ENCODE peak calls at places on chromosomes 2 and 18, in five cellular contexts. One of them, this sample, is unnamed.

GRCh38 chr18:58223717-58224424 is 179.8 kb downstream of the NEDD4L start:
- DNase-seq in mesenchymal stem cell: peak
- DNase-seq in pancreas: no peak
- DNase-seq in PC-3: peak
- DNase-seq in sigmoid colon: no peak
- DNase-seq in this sample: peak

GRCh38 chr18:58653814-58654509 is 17.3 kb upstream of the MALT1 start:
- DNase-seq in pancreas: no peak
- DNase-seq in mesenchymal stem cell: no peak
- DNase-seq in PC-3: no peak
- DNase-seq in sigmoid colon: no peak
- DNase-seq in this sample: peak

GRCh38 chr2:42770288-42771131 is 6.6 kb upstream of the OXER1 start:
- DNase-seq in pancreas: no peak
- DNase-seq in mesenchymal stem cell: peak
- DNase-seq in sigmoid colon: peak
- DNase-seq in PC-3: peak
- DNase-seq in this sample: peak

GRCh38 chr18:44729631-44730101 is 49.0 kb downstream of the SETBP1 start:
- DNase-seq in mesenchymal stem cell: peak
- DNase-seq in pancreas: no peak
- DNase-seq in sigmoid colon: no peak
- DNase-seq in PC-3: no peak
- DNase-seq in this sample: peak

GRCh38 chr2:226207671-226208070 is 591.9 kb downstream of the IRS1 start:
- DNase-seq in pancreas: no peak
- DNase-seq in mesenchymal stem cell: no peak
- DNase-seq in PC-3: no peak
- DNase-seq in sigmoid colon: no peak
- DNase-seq in this sample: no peak

GRCh38 chr2:236130349-236130998 is 37.7 kb downstream of the GBX2 start:
- DNase-seq in sigmoid colon: no peak
- DNase-seq in pancreas: peak
- DNase-seq in mesenchymal stem cell: no peak
- DNase-seq in PC-3: no peak
- DNase-seq in this sample: no peak

GRCh38 chr2:187055463-187055862 is 206.5 kb upstream of the ZSWIM2 start:
- DNase-seq in PC-3: no peak
- DNase-seq in pancreas: no peak
- DNase-seq in sigmoid colon: no peak
- DNase-seq in mesenchymal stem cell: peak
- DNase-seq in this sample: no peak

GRCh38 chr18:22559414-22560282 is 141.9 kb upstream of the CTAGE1 start:
- DNase-seq in sigmoid colon: peak
- DNase-seq in PC-3: peak
- DNase-seq in mesenchymal stem cell: peak
- DNase-seq in pancreas: peak
- DNase-seq in this sample: peak

GRCh38 chr18:48992791-48993555 is 42.2 kb upstream of the SMAD7 start:
- DNase-seq in mesenchymal stem cell: no peak
- DNase-seq in sigmoid colon: no peak
- DNase-seq in pancreas: no peak
- DNase-seq in PC-3: no peak
- DNase-seq in this sample: no peak

GRCh38 chr2:99863236-99863913 is 279.0 kb downstream of the AFF3 start:
- DNase-seq in mesenchymal stem cell: peak
- DNase-seq in sigmoid colon: no peak
- DNase-seq in PC-3: no peak
- DNase-seq in pancreas: no peak
- DNase-seq in this sample: peak

GRCh38 chr2:233083782-233084181 is 23.6 kb downstream of the INPP5D start:
- DNase-seq in sigmoid colon: no peak
- DNase-seq in pancreas: no peak
- DNase-seq in mesenchymal stem cell: no peak
- DNase-seq in PC-3: no peak
- DNase-seq in this sample: no peak

GRCh38 chr2:233081232-233081730 is 21.1 kb downstream of the INPP5D start:
- DNase-seq in PC-3: no peak
- DNase-seq in pancreas: no peak
- DNase-seq in sigmoid colon: no peak
- DNase-seq in mesenchymal stem cell: no peak
- DNase-seq in this sample: no peak

GRCh38 chr2:233081731-233082221 is 21.6 kb downstream of the INPP5D start:
- DNase-seq in pancreas: no peak
- DNase-seq in PC-3: no peak
- DNase-seq in sigmoid colon: no peak
- DNase-seq in mesenchymal stem cell: no peak
- DNase-seq in this sample: no peak

GRCh38 chr2:233082934-233083755 is 23.0 kb downstream of the INPP5D start:
- DNase-seq in mesenchymal stem cell: no peak
- DNase-seq in pancreas: no peak
- DNase-seq in sigmoid colon: peak
- DNase-seq in PC-3: no peak
- DNase-seq in this sample: no peak

GRCh38 chr2:233082222-233082933 is 22.2 kb downstream of the INPP5D start:
- DNase-seq in pancreas: no peak
- DNase-seq in mesenchymal stem cell: no peak
- DNase-seq in sigmoid colon: no peak
- DNase-seq in PC-3: no peak
- DNase-seq in this sample: no peak
- H3K4me3 ChIP-seq in pancreas: no peak
- H3K4me3 ChIP-seq in mesenchymal stem cell: no peak
- H3K4me3 ChIP-seq in sigmoid colon: no peak
- H3K4me3 ChIP-seq in PC-3: no peak
- H3K4me3 ChIP-seq in this sample: no peak

DNA sequence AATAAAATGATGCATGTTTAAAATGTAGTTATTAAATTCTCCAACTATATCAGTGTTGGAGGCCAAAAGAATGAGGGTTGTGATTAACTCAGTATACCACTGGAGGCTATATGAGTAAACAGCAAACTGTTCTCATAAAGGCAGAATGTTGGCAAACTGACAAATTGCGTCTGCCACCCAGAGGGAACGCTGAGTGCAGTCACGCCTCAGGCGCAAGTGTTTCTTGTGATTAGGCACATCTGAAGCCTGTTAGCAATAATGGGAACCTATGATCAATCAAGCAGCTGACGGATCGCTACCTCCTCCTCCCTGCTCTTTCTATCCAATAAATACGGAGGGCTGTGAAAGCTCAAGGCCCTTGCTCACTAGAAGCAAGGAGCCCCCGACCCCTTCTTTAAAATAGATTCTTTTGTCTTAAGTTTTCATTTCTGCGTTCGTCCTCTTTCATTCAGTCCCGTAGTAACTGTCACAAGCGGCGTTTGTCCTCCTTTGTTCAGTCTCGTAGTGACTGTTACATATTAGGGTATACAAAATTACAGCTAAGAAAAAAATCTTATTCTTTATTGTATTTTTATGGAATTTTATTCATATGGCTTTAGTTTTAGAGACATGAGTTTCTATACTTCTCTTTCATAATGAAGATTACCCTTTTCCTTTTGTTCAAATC is 16.3 kb upstream of the RMND5A start:
- DNase-seq in PC-3: peak
- DNase-seq in mesenchymal stem cell: no peak
- DNase-seq in sigmoid colon: no peak
- DNase-seq in pancreas: no peak
- DNase-seq in this sample: peak
- H3K4me3 ChIP-seq in PC-3: peak
- H3K4me3 ChIP-seq in mesenchymal stem cell: peak
- H3K4me3 ChIP-seq in sigmoid colon: no peak
- H3K4me3 ChIP-seq in pancreas: peak
- H3K4me3 ChIP-seq in this sample: peak

GRCh38 chr18:62326646-62327348 is 1.7 kb downstream of the TNFRSF11A start:
- DNase-seq in pancreas: no peak
- DNase-seq in PC-3: peak
- DNase-seq in sigmoid colon: no peak
- DNase-seq in mesenchymal stem cell: no peak
- DNase-seq in this sample: no peak
- H3K4me3 ChIP-seq in pancreas: no peak
- H3K4me3 ChIP-seq in PC-3: peak
- H3K4me3 ChIP-seq in sigmoid colon: no peak
- H3K4me3 ChIP-seq in mesenchymal stem cell: no peak
- H3K4me3 ChIP-seq in this sample: no peak

GRCh38 chr2:74845217-74845751 is 11.4 kb downstream of the HK2 start:
- DNase-seq in sigmoid colon: peak
- DNase-seq in pancreas: peak
- DNase-seq in mesenchymal stem cell: peak
- DNase-seq in PC-3: peak
- DNase-seq in this sample: peak
- H3K4me3 ChIP-seq in sigmoid colon: no peak
- H3K4me3 ChIP-seq in pancreas: no peak
- H3K4me3 ChIP-seq in mesenchymal stem cell: peak
- H3K4me3 ChIP-seq in PC-3: peak
- H3K4me3 ChIP-seq in this sample: no peak

GRCh38 chr2:25410370-25410769 is 68.6 kb upstream of the DNMT3A start:
- DNase-seq in pancreas: no peak
- DNase-seq in mesenchymal stem cell: no peak
- DNase-seq in PC-3: no peak
- DNase-seq in sigmoid colon: no peak
- DNase-seq in this sample: no peak
- H3K4me3 ChIP-seq in pancreas: no peak
- H3K4me3 ChIP-seq in mesenchymal stem cell: no peak
- H3K4me3 ChIP-seq in PC-3: no peak
- H3K4me3 ChIP-seq in sigmoid colon: no peak
- H3K4me3 ChIP-seq in this sample: no peak

DNA sequence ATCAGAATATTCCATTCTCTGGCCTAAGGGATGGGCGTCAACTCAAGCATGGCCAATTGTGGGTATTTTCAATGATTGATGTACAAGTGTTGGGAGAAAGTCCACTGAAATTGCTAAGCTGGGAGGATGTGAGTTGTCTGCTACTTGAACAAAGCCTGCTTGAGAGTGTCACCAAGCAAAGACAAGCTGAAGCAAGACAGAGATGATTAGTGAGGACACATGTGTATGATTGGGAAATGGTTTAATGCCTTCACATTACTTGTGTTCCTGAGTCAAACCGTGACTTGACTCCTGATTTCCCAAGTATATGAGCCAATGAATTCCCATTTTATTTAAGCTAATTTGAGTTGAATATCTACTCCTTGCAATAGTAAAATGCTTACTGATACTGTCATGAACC is 23.7 kb upstream of the NRP2 start:
- DNase-seq in PC-3: no peak
- DNase-seq in mesenchymal stem cell: no peak
- DNase-seq in sigmoid colon: no peak
- DNase-seq in pancreas: no peak
- DNase-seq in this sample: no peak
- H3K4me3 ChIP-seq in PC-3: no peak
- H3K4me3 ChIP-seq in mesenchymal stem cell: no peak
- H3K4me3 ChIP-seq in sigmoid colon: no peak
- H3K4me3 ChIP-seq in pancreas: no peak
- H3K4me3 ChIP-seq in this sample: no peak

GRCh38 chr2:127108090-127108523 is 1.2 kb upstream of the BIN1 start:
- DNase-seq in PC-3: no peak
- DNase-seq in pancreas: no peak
- DNase-seq in sigmoid colon: peak
- DNase-seq in mesenchymal stem cell: no peak
- DNase-seq in this sample: no peak
- H3K4me3 ChIP-seq in PC-3: peak
- H3K4me3 ChIP-seq in pancreas: peak
- H3K4me3 ChIP-seq in sigmoid colon: no peak
- H3K4me3 ChIP-seq in mesenchymal stem cell: peak
- H3K4me3 ChIP-seq in this sample: peak

GRCh38 chr2:219508444-219508734 is 5.9 kb upstream of the ASIC4 start:
- DNase-seq in pancreas: no peak
- DNase-seq in PC-3: no peak
- DNase-seq in mesenchymal stem cell: no peak
- DNase-seq in sigmoid colon: no peak
- DNase-seq in this sample: no peak

GRCh38 chr2:219511547-219512325 is 2.5 kb upstream of the ASIC4 start:
- DNase-seq in sigmoid colon: no peak
- DNase-seq in PC-3: no peak
- DNase-seq in pancreas: no peak
- DNase-seq in mesenchymal stem cell: no peak
- DNase-seq in this sample: no peak

GRCh38 chr2:219510512-219511135 is 3.7 kb upstream of the ASIC4 start:
- DNase-seq in sigmoid colon: no peak
- DNase-seq in pancreas: no peak
- DNase-seq in PC-3: no peak
- DNase-seq in mesenchymal stem cell: no peak
- DNase-seq in this sample: no peak

GRCh38 chr2:219508933-219509779 is 5.1 kb upstream of the ASIC4 start:
- DNase-seq in PC-3: no peak
- DNase-seq in sigmoid colon: no peak
- DNase-seq in mesenchymal stem cell: no peak
- DNase-seq in pancreas: no peak
- DNase-seq in this sample: no peak

DNA sequence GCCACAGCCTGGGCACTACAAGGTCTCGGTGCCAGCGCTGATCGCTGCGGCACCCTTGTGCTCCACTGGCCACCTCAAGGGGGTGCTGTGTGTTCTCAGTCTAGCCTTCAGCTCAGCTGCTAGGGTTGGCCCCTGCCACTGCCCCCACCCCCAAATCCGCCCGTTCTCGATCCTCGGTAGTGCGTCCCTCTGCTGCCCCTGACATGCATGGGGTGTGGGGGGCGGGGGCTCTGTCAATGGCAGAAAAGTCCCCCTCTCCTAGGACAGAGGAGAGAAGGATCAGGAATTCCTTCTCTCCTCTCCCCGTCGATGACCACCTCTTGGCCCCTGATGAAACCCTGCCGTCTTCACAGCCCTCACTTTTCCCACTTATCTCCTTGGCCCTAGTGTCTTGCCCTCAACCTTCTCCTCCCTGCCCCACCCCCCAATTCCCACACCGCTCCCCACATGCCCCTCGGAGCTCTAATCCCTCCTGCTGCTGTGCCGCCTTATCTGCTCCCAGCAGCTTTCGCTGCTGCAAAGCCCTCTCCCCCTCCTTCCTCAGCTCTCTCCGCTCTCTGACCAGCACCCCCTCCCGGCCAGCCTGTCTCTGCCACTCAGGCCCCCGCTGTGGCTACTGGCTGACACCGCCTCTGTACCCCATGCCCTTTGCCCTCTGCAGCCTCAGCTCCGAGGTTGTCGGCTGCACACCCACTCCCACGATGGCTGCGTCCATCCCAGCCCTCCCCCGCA is 4.3 kb upstream of the ASIC4 start:
- DNase-seq in mesenchymal stem cell: peak
- DNase-seq in pancreas: peak
- DNase-seq in PC-3: peak
- DNase-seq in sigmoid colon: peak
- DNase-seq in this sample: no peak
- H3K4me3 ChIP-seq in mesenchymal stem cell: peak
- H3K4me3 ChIP-seq in pancreas: peak
- H3K4me3 ChIP-seq in PC-3: peak
- H3K4me3 ChIP-seq in sigmoid colon: no peak
- H3K4me3 ChIP-seq in this sample: no peak

GRCh38 chr18:76493213-76494107 is 1.6 kb downstream of the ZNF516 start:
- DNase-seq in PC-3: no peak
- DNase-seq in mesenchymal stem cell: peak
- DNase-seq in sigmoid colon: no peak
- DNase-seq in pancreas: no peak
- DNase-seq in this sample: peak
- H3K4me3 ChIP-seq in PC-3: peak
- H3K4me3 ChIP-seq in mesenchymal stem cell: peak
- H3K4me3 ChIP-seq in sigmoid colon: peak
- H3K4me3 ChIP-seq in pancreas: peak
- H3K4me3 ChIP-seq in this sample: peak

This sample was measured in astrocyte.